ENCODE peak calls at places on chromosomes 11 and 22, in six cellular contexts. U, V, P, Z, E and B are unnamed samples.

GRCh38 chr11:113174862-113175261 is 139.5 kb upstream of the TTC12 start:
- DNase-seq in U (peak), V (no peak), P (no peak), Z (peak), E (no peak), B (no peak)

GRCh38 chr11:124285610-124286344 is 28.0 kb downstream of the OR8D1 start:
- DNase-seq in U (peak), V (no peak), P (no peak), Z (peak), E (no peak), B (no peak)

GRCh38 chr11:3231851-3232744 is at the start of gene MRGPRE:
- DNase-seq in U (peak), V (no peak), P (peak), Z (peak), E (no peak), B (no peak)

GRCh38 chr11:95948637-95949036 is 24.7 kb upstream of the MTMR2 start:
- DNase-seq in U (no peak), V (no peak), P (no peak), Z (no peak), E (no peak), B (no peak)

GRCh38 chr11:9176136-9176535 is 84.7 kb upstream of the SCUBE2 start:
- DNase-seq in U (no peak), V (no peak), P (no peak), Z (no peak), E (no peak), B (no peak)

GRCh38 chr22:42322562-42322926 is 52.1 kb upstream of the TCF20 start:
- DNase-seq in U (no peak), V (no peak), P (no peak), Z (no peak), E (no peak), B (no peak)

GRCh38 chr11:86795962-86796361 is 4.4 kb upstream of the PRSS23 start:
- DNase-seq in U (peak), V (no peak), P (no peak), Z (peak), E (no peak), B (no peak)

GRCh38 chr11:114159320-114159719 is 99.8 kb downstream of the ZBTB16 start:
- DNase-seq in U (no peak), V (no peak), P (no peak), Z (peak), E (peak), B (no peak)

GRCh38 chr11:72643547-72643946 is 30.7 kb downstream of the PDE2A start:
- DNase-seq in U (no peak), V (peak), P (no peak), Z (peak), E (no peak), B (no peak)

GRCh38 chr11:12949456-12949855 is 59.7 kb upstream of the RASSF10 start:
- DNase-seq in U (no peak), V (no peak), P (no peak), Z (no peak), E (no peak), B (no peak)

GRCh38 chr22:48853627-48854240 is 973.9 kb downstream of the BRD1 start:
- DNase-seq in U (no peak), V (no peak), P (no peak), Z (no peak), E (no peak), B (no peak)

GRCh38 chr11:61962213-61963015 is 5.0 kb downstream of the FTH1 start:
- DNase-seq in U (peak), V (no peak), P (no peak), Z (peak), E (no peak), B (no peak)

GRCh38 chr11:39990413-39990812 is 1469.0 kb downstream of the LRRC4C start:
- DNase-seq in U (no peak), V (no peak), P (no peak), Z (no peak), E (no peak), B (no peak)

GRCh38 chr11:71420455-71421241 is 27.5 kb downstream of the DHCR7 start:
- DNase-seq in U (peak), V (no peak), P (peak), Z (peak), E (no peak), B (no peak)

GRCh38 chr11:94519478-94520084 is 7.3 kb downstream of the C11orf97 start:
- DNase-seq in U (peak), V (no peak), P (peak), Z (peak), E (no peak), B (peak)

GRCh38 chr11:2951235-2952110 is 22.3 kb upstream of the PHLDA2 start:
- DNase-seq in U (peak), V (no peak), P (no peak), Z (peak), E (no peak), B (no peak)

GRCh38 chr11:132910016-132910760 is 622.1 kb downstream of the OPCML start:
- DNase-seq in U (no peak), V (no peak), P (no peak), Z (no peak), E (no peak), B (no peak)

GRCh38 chr11:88656960-88657738 is 319.6 kb upstream of the CTSC start:
- DNase-seq in U (peak), V (no peak), P (no peak), Z (peak), E (no peak), B (no peak)

GRCh38 chr11:8911040-8911823 is at the start of gene AKIP1:
- DNase-seq in U (peak), V (peak), P (peak), Z (peak), E (peak), B (peak)

GRCh38 chr22:42820075-42820763 is 36.9 kb downstream of the ARFGAP3 start:
- DNase-seq in U (peak), V (no peak), P (no peak), Z (peak), E (no peak), B (no peak)

GRCh38 chr11:28837599-28837998 is 729.4 kb downstream of the METTL15 start:
- DNase-seq in U (no peak), V (no peak), P (no peak), Z (no peak), E (no peak), B (no peak)

GRCh38 chr11:1111545-1112212 is 37.0 kb downstream of the MUC2 start:
- DNase-seq in U (no peak), V (no peak), P (no peak), Z (no peak), E (no peak), B (no peak)

GRCh38 chr11:116162086-116162485 is 610.7 kb downstream of the BUD13 start:
- DNase-seq in U (no peak), V (no peak), P (no peak), Z (no peak), E (no peak), B (no peak)

GRCh38 chr11:34706709-34707461 is 86.0 kb downstream of the EHF start:
- DNase-seq in U (no peak), V (no peak), P (no peak), Z (peak), E (no peak), B (no peak)

GRCh38 chr22:45480717-45481116 is 22.0 kb upstream of the FBLN1 start:
- DNase-seq in U (no peak), V (no peak), P (no peak), Z (no peak), E (no peak), B (no peak)

GRCh38 chr11:613369-613968 is 2.3 kb downstream of the IRF7 start:
- DNase-seq in U (peak), V (peak), P (peak), Z (peak), E (peak), B (peak)

GRCh38 chr11:46524201-46524600 is 69.6 kb downstream of the AMBRA1 start:
- DNase-seq in U (no peak), V (no peak), P (no peak), Z (no peak), E (no peak), B (no peak)

GRCh38 chr11:5736396-5736795 is at the start of gene OR56B1:
- DNase-seq in U (no peak), V (no peak), P (no peak), Z (peak), E (no peak), B (no peak)

GRCh38 chr11:38648597-38648996 is 2050.6 kb upstream of the RAG2 start:
- DNase-seq in U (peak), V (no peak), P (no peak), Z (no peak), E (no peak), B (no peak)

GRCh38 chr22:37818397-37819099 is 4.6 kb upstream of the GALR3 start:
- DNase-seq in U (peak), V (no peak), P (peak), Z (peak), E (no peak), B (peak)

GRCh38 chr11:7551571-7551970 is 37.8 kb downstream of the PPFIBP2 start:
- DNase-seq in U (peak), V (no peak), P (no peak), Z (peak), E (no peak), B (no peak)

GRCh38 chr11:126410649-126411048 is 55.2 kb downstream of the ST3GAL4 start:
- DNase-seq in U (no peak), V (no peak), P (no peak), Z (no peak), E (peak), B (no peak)

GRCh38 chr22:46537221-46537945 is at the start of gene CELSR1:
- DNase-seq in U (peak), V (no peak), P (peak), Z (no peak), E (no peak), B (peak)

GRCh38 chr11:12835286-12835685 is 161.1 kb downstream of the TEAD1 start:
- DNase-seq in U (no peak), V (no peak), P (no peak), Z (no peak), E (no peak), B (no peak)

GRCh38 chr22:44311855-44312170 is 938 bp downstream of the SHISAL1 start:
- DNase-seq in U (peak), V (no peak), P (no peak), Z (peak), E (no peak), B (no peak)

GRCh38 chr11:46246514-46246913 is 30.9 kb upstream of the CREB3L1 start:
- DNase-seq in U (peak), V (no peak), P (no peak), Z (peak), E (no peak), B (no peak)

GRCh38 chr22:21622624-21623401 is 7.0 kb downstream of the YDJC start:
- DNase-seq in U (no peak), V (no peak), P (no peak), Z (no peak), E (no peak), B (no peak)

GRCh38 chr22:21624880-21625791 is 4.7 kb downstream of the YDJC start:
- DNase-seq in U (no peak), V (no peak), P (no peak), Z (no peak), E (no peak), B (no peak)

GRCh38 chr22:21623402-21623970 is 6.3 kb downstream of the YDJC start:
- DNase-seq in U (no peak), V (no peak), P (no peak), Z (no peak), E (no peak), B (no peak)

GRCh38 chr22:21626073-21626734 is 3.6 kb downstream of the YDJC start:
- DNase-seq in U (no peak), V (no peak), P (no peak), Z (no peak), E (no peak), B (no peak)

GRCh38 chr22:21624120-21624879 is 5.5 kb downstream of the YDJC start:
- DNase-seq in U (peak), V (no peak), P (no peak), Z (peak), E (no peak), B (no peak)
- TF ChIP-seq CTCF in U (peak), V (no peak), P (peak), Z (peak), E (no peak), B (no peak)

GRCh38 chr22:30821381-30821780 is 126.7 kb downstream of the OSBP2 start:
- DNase-seq in U (no peak), V (no peak), P (no peak), Z (no peak), E (no peak), B (no peak)

GRCh38 chr22:30821863-30822215 is 127.2 kb downstream of the OSBP2 start:
- DNase-seq in U (no peak), V (no peak), P (no peak), Z (no peak), E (no peak), B (no peak)

GRCh38 chr22:30822216-30823014 is 127.7 kb downstream of the OSBP2 start:
- DNase-seq in U (no peak), V (no peak), P (no peak), Z (no peak), E (no peak), B (no peak)

GRCh38 chr22:30824096-30824495 is 129.4 kb downstream of the OSBP2 start:
- DNase-seq in U (no peak), V (no peak), P (no peak), Z (no peak), E (no peak), B (no peak)

DNA sequence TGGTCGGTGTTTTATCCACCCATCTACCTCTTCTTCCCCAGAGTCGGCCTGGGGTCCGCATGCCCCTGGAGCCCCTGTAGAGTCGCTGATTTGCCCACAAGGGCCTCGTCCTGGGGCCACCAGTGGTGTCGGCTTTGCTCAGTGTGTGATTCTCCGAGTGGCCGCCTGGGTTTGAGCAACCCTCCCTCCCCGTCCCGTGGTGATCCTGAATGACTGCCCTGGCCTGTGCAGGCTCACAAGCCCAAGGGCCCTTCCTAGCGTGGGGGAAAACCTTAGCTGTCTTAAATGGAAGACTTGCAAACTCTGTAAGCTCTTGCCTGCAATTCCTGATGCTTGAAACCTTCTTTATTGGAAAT is 128.3 kb downstream of the OSBP2 start:
- DNase-seq in U (peak), V (no peak), P (no peak), Z (no peak), E (no peak), B (no peak)
- TF ChIP-seq CTCF in U (peak), V (no peak), P (no peak), Z (no peak), E (no peak), B (no peak)

DNA sequence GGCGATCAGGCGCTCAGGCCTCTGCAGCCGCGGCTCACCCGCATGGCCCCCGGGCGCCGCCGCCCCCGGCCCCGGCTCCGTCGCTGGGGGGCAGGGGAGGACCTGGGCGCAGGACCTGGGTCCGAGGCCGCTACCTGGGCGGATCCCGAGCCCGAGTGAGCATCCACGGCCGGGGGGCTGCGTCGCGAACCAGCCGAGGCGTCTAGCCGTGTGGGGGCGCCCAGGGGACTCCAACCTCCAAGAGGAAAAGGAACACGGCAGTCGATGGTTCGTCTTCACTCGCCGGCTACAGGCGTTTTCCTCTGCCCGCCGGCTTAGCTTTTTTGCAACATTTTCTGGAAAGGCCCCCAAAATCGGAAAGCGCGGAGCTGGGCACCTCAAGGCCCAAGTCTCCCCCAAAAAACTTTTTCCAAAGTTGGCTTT is 698 bp downstream of the PDGFB start:
- DNase-seq in U (no peak), V (no peak), P (no peak), Z (no peak), E (no peak), B (no peak)
- TF ChIP-seq CTCF in U (no peak), V (no peak), P (no peak), Z (no peak), E (no peak), B (peak)

GRCh38 chr22:36323182-36323854 is 64.4 kb downstream of the MYH9 start:
- DNase-seq in U (peak), V (peak), P (no peak), Z (peak), E (peak), B (no peak)
- TF ChIP-seq CTCF in U (no peak), V (peak), P (no peak), Z (no peak), E (no peak), B (no peak)

GRCh38 chr11:11078344-11078743 is 220.5 kb upstream of the ZBED5 start:
- DNase-seq in U (peak), V (no peak), P (no peak), Z (peak), E (no peak), B (no peak)
- TF ChIP-seq CTCF in U (peak), V (no peak), P (no peak), Z (peak), E (no peak), B (no peak)

GRCh38 chr11:64306563-64306875 is 1.2 kb downstream of the ESRRA start:
- DNase-seq in U (no peak), V (no peak), P (no peak), Z (no peak), E (no peak), B (no peak)

GRCh38 chr11:64305075-64305690 is at the start of gene ESRRA:
- DNase-seq in U (peak), V (peak), P (peak), Z (peak), E (peak), B (peak)

GRCh38 chr11:64306876-64307622 is 1.7 kb downstream of the ESRRA start:
- DNase-seq in U (no peak), V (no peak), P (no peak), Z (no peak), E (no peak), B (no peak)

GRCh38 chr11:64304316-64305072 is 830 bp upstream of the ESRRA start:
- DNase-seq in U (peak), V (peak), P (peak), Z (peak), E (peak), B (peak)

DNA sequence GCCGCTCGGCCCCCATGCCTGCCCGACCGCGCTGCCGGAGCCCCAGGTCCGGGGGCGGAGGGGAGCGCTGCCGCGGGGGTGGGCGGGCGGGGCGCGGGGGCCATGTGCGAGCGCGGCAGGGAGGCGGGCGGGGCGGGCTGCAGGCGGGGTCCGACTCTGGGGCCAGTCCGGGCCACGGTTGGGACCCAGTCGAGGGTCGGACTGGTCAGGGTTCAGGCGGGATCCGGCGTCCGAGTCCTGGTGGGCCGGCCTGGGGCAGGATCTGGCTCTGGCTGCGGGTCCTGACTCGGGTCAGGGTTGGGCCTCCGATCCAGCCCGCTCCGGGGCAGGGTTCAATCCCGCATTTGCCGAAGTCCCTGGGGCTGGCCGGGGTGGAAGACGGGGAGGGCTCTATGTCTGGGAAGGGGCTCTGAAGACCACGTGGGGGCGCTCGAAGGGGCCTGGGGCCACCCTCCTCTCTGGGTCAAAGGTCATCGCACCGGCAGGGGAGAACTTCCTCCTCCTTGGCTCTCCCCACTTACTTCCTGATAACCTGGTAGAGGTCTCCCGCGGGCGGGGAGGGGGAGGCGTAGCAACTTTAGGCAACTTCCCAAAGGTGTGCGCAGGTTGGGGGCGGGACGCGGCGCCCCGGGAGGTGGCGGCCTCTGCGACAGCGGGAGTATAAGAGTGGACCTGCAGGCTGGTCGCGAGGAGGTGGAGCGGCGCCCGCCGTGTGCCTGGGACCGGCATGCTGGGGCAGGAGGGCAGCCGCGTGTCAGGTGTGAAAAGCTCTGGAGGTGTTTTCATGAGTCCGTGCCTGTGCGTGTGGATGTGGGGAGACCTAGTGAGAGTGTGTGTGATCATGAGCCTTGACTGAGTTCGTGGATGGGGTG is 603 bp downstream of the ESRRA start:
- DNase-seq in U (peak), V (no peak), P (peak), Z (no peak), E (no peak), B (no peak)
- TF ChIP-seq CTCF in U (peak), V (no peak), P (peak), Z (no peak), E (no peak), B (peak)

GRCh38 chr11:32434387-32435151 is 770 bp downstream of the WT1 start:
- DNase-seq in U (no peak), V (no peak), P (no peak), Z (no peak), E (no peak), B (peak)
- TF ChIP-seq CTCF in U (no peak), V (no peak), P (no peak), Z (no peak), E (no peak), B (no peak)